ENCODE peak calls at places on chromosome 6, in eight cellular contexts. Z, Q, J, G, I, X, O and B are unnamed samples.
A peak's percentile ranks its signal among the peaks of the same experiment; 100 is the strongest.

GRCh38 chr6:13916230-13916944 is 8.4 kb upstream of the RNF182 start:
- DNase-seq in G (no peak), O (peak; percentile 77), J (no peak), X (no peak), Q (no peak), I (peak; percentile 75), Z (peak; percentile 42), B (peak; percentile 73)

GRCh38 chr6:52603000-52603795 is 26.3 kb upstream of the TRAM2 start:
- DNase-seq in O (no peak), I (peak; percentile 84), X (no peak), Q (no peak), J (no peak), Z (peak; percentile 83), G (no peak), B (no peak)

GRCh38 chr6:113361014-113361645 is 496.0 kb upstream of the MARCKS start:
- DNase-seq in O (no peak), Z (peak; percentile 85), I (peak; percentile 68), G (no peak), J (no peak), X (peak; percentile 82), Q (no peak), B (no peak)

GRCh38 chr6:131807644-131808459 is at the start of gene ENPP1:
- DNase-seq in Z (peak; percentile 62), O (peak; percentile 76), G (peak; percentile 73), X (peak; percentile 71), I (peak; percentile 87), J (peak; percentile 84), Q (peak; percentile 69), B (peak; percentile 63)

GRCh38 chr6:82396964-82397761 is 33.5 kb downstream of the TPBG start:
- DNase-seq in Q (no peak), G (no peak), J (no peak), I (peak; percentile 95), Z (peak; percentile 98), X (no peak), O (no peak), B (no peak)

GRCh38 chr6:154039231-154039842 is at the start of gene OPRM1:
- DNase-seq in Z (no peak), G (peak; percentile 77), Q (peak; percentile 37), X (no peak), O (peak; percentile 67), I (peak; percentile 47), J (peak; percentile 36), B (no peak)

GRCh38 chr6:157563611-157564284 is 182.8 kb downstream of the ZDHHC14 start:
- DNase-seq in Z (no peak), X (no peak), O (no peak), Q (no peak), J (no peak), G (no peak), I (no peak), B (no peak)

GRCh38 chr6:118618676-118619377 is 32.6 kb downstream of the CEP85L start:
- DNase-seq in G (peak; percentile 67), O (peak; percentile 52), Q (peak; percentile 66), X (peak; percentile 43), J (peak; percentile 48), Z (peak; percentile 26), I (peak; percentile 54), B (peak; percentile 51)

GRCh38 chr6:30806581-30807183 is 62.3 kb upstream of the IER3 start:
- DNase-seq in X (no peak), I (no peak), J (no peak), Q (no peak), Z (no peak), O (no peak), G (peak; percentile 54), B (no peak)

GRCh38 chr6:12578097-12578496 is 138.5 kb upstream of the PHACTR1 start:
- DNase-seq in X (no peak), Z (peak; percentile 31), I (peak; percentile 51), J (no peak), Q (no peak), O (no peak), G (no peak), B (no peak)

GRCh38 chr6:118896339-118897136 is 2.6 kb downstream of the ASF1A start:
- DNase-seq in G (no peak), Q (no peak), X (peak; percentile 78), J (no peak), Z (peak; percentile 69), I (peak; percentile 68), O (no peak), B (peak; percentile 28)

GRCh38 chr6:2852921-2853322 is 11.3 kb upstream of the SERPINB1 start:
- DNase-seq in O (no peak), G (no peak), Z (no peak), X (no peak), J (no peak), Q (no peak), I (no peak), B (no peak)

GRCh38 chr6:41546866-41547798 is 951 bp downstream of the FOXP4 start:
- DNase-seq in I (peak; percentile 83), G (peak; percentile 32), J (peak; percentile 69), Z (peak; percentile 30), X (no peak), Q (peak; percentile 48), O (no peak), B (peak; percentile 46)

GRCh38 chr6:118223316-118223715 is 316.3 kb downstream of the SLC35F1 start:
- DNase-seq in Q (no peak), G (no peak), X (no peak), Z (no peak), J (no peak), O (no peak), I (no peak), B (no peak)

GRCh38 chr6:83605517-83605916 is 93.2 kb downstream of the PRSS35 start:
- DNase-seq in O (no peak), G (no peak), Q (no peak), J (no peak), Z (no peak), I (no peak), X (no peak), B (no peak)

GRCh38 chr6:146914563-146915483 is 289.4 kb upstream of the STXBP5 start:
- DNase-seq in I (peak; percentile 97), X (no peak), J (peak; percentile 45), G (peak; percentile 49), Q (no peak), Z (peak; percentile 96), O (no peak), B (peak; percentile 33)

GRCh38 chr6:133590814-133591213 is 298.1 kb upstream of the TCF21 start:
- DNase-seq in J (no peak), X (no peak), Q (no peak), I (peak; percentile 22), Z (peak; percentile 41), O (no peak), G (no peak), B (no peak)

GRCh38 chr6:151181701-151182367 is 57.9 kb upstream of the AKAP12 start:
- DNase-seq in J (no peak), X (no peak), Q (no peak), Z (peak; percentile 3), G (no peak), I (no peak), O (no peak), B (no peak)

GRCh38 chr6:71524201-71524600 is 235.6 kb downstream of the OGFRL1 start:
- DNase-seq in Z (no peak), X (no peak), I (no peak), Q (no peak), J (no peak), O (no peak), G (no peak), B (no peak)

GRCh38 chr6:135043364-135043763 is 11.3 kb downstream of the HBS1L start:
- DNase-seq in J (no peak), X (no peak), Q (no peak), O (no peak), G (no peak), I (no peak), Z (no peak), B (no peak)

DNA sequence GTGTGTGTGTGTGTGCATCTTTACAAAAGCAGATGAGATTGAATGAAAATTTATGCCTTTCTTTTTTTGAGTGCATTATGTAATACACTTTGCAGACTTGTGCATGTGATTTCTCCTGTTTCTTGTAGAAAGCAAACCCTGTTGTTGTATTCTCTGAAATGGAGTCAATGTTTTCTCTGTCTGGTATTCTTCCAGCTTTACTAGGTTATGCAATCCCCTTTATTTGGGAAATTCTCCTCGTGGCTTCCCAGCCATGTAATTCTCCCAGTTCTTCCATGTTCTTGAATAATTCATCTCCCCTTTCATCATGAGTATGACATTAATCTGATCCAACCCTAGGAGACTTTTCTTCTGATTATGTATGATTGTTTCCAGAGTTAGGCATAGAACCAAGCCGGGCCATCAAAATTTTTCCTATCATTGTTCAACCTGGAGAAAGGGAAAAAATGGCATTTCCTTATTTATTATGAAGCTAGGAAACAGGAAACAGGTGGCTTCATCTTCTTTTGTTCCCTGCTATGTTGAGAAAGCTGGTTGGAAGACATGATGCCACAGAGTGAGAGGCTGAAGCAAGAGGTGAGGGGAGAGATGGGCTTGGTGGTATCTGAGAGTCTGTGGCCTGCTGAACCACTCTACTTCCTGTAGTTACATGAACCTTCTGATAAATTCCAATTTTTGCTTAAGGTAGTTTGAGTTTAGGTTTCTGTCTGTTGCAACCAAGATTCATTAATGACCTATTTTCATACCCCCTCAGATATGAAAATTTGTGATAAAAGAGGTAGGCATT is 68.8 kb downstream of the PRL start:
- DNase-seq in J (no peak), Z (no peak), G (no peak), I (no peak), O (no peak), X (no peak), Q (no peak), B (no peak)
- H3K27ac ChIP-seq in J (no peak overlapping the region), Z (no peak overlapping the region), G (no peak overlapping the region), I (no peak overlapping the region), O (no peak overlapping the region), X (no peak overlapping the region), Q (no peak overlapping the region), B (no peak overlapping the region)

GRCh38 chr6:107730106-107730505 is 94.0 kb downstream of the SCML4 start:
- DNase-seq in I (no peak), X (no peak), Z (no peak), G (no peak), O (no peak), Q (no peak), J (no peak), B (peak; percentile 66)
- H3K4me3 ChIP-seq in I (no peak overlapping the region), X (peak overlapping the region; percentile 14), Z (no peak overlapping the region), G (no peak overlapping the region), O (no peak overlapping the region), Q (peak overlapping the region; percentile 8), J (no peak overlapping the region), B (peak overlapping the region; percentile 63)

DNA sequence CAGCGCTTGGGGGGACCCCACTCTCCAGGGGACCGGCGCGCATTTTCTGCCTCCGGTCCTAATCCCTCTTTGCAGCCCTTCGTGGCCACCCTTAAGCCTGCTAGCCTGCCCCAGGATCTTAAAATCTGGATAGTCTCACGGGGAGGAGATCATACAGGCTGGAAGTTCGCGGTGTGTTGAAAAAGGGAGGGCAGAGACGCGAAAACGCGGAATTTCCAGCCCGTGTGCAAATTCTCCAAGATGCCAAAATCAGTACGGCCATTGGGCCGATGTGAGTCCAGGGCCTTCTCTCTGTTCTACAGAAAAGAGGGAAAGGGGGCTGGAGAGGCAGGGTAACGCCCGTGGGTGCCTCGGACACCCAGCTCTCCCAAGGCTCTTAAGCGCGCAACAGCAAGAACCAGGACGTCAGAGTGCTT is 9.4 kb downstream of the NR2E1 start:
- DNase-seq in I (no peak), Q (no peak), X (no peak), J (no peak), Z (no peak), G (no peak), O (no peak), B (no peak)
- H3K27me3 ChIP-seq in I (peaks cover 100% of the 10 kb centered on the region), Q (peaks cover 66% of the 10 kb centered on the region), X (peaks cover 3% of the 10 kb centered on the region), J (no peaks in the 10 kb centered on the region), Z (peaks cover 73% of the 10 kb centered on the region), G (peaks cover 11% of the 10 kb centered on the region), O (peaks cover 18% of the 10 kb centered on the region), B (peaks cover 62% of the 10 kb centered on the region)

GRCh38 chr6:142913036-142913510 is 31.9 kb downstream of the HIVEP2 start:
- DNase-seq in X (no peak), I (no peak), G (no peak), O (no peak), Q (no peak), Z (no peak), J (no peak), B (no peak)
- H3K27ac ChIP-seq in X (no peak overlapping the region), I (no peak overlapping the region), G (no peak overlapping the region), O (no peak overlapping the region), Q (peak overlapping the region; percentile 30), Z (no peak overlapping the region), J (no peak overlapping the region), B (peak overlapping the region; percentile 85)